ENCODE peak calls at places on chromosomes 4 and X, in seven cellular contexts. N, R, P, I, D, H and K are unnamed samples.

GRCh38 chr4:25441519-25442117 is 64.6 kb downstream of the ANAPC4 start:
- DNase-seq in D (peak), I (peak), R (no peak), N (peak), H (no peak), P (peak), K (no peak)

GRCh38 chr4:93187441-93187840 is 641.1 kb upstream of the ATOH1 start:
- DNase-seq in D (no peak), R (no peak), H (no peak), N (no peak), I (no peak), P (no peak), K (no peak)

GRCh38 chr4:127870688-127871087 is 10.0 kb upstream of the PLK4 start:
- DNase-seq in H (no peak), D (peak), R (peak), N (no peak), I (no peak), P (peak), K (peak)

GRCh38 chr4:95141376-95141775 is 383.6 kb downstream of the BMPR1B start:
- DNase-seq in D (no peak), R (no peak), N (no peak), P (no peak), H (no peak), I (no peak), K (peak)

GRCh38 chr4:3671571-3672464 is 94.4 kb upstream of the ADRA2C start:
- DNase-seq in H (no peak), D (no peak), R (no peak), N (no peak), P (no peak), I (no peak), K (no peak)

GRCh38 chr4:114396808-114397207 is 201.8 kb upstream of the UGT8 start:
- DNase-seq in R (no peak), I (no peak), D (no peak), N (no peak), P (no peak), H (no peak), K (no peak)

GRCh38 chr4:68951078-68951805 is at the start of gene UGT2A3:
- DNase-seq in N (peak), I (no peak), H (no peak), D (no peak), R (no peak), P (no peak), K (no peak)

GRCh38 chr4:90798948-90799347 is 671.8 kb downstream of the CCSER1 start:
- DNase-seq in I (no peak), D (no peak), H (no peak), N (no peak), P (no peak), R (no peak), K (no peak)

DNA sequence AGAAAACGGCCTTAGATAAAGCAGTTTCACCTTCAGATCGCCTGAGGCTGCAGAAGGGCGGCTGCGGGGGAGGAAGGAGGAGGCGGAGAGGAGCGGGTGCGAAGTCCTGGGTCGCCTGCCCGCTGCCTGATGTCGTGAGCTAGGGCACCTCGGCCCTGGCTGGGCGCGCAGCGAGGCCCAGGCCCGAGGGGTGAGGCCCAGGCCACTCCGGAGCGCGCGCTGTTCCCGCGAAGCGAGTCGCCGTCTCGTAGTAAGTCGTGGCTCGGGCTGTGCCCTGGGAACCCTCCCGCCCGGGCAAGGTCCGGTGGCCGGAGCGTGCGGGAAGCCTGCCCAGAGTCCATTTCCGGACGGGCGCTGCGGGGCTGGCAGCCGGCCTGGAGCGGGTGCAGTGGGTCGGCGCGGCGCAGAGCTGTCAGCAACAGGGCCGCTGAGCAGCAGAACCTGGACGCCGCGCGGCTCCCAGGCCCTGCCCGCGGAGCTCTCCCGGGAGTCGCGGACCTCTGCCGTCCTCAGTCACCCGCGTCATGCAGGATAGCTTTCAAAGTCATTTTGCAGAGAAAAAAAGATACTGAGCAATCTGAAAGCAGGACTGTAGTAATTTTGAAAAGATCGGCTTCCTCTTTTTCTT is 18.7 kb downstream of the TRIM2 start:
- DNase-seq in N (peak), R (no peak), P (no peak), D (peak), H (peak), I (peak), K (no peak)
- TF ChIP-seq CTCF in N (no peak), R (no peak), P (no peak), D (no peak), H (no peak), I (no peak), K (no peak)

DNA sequence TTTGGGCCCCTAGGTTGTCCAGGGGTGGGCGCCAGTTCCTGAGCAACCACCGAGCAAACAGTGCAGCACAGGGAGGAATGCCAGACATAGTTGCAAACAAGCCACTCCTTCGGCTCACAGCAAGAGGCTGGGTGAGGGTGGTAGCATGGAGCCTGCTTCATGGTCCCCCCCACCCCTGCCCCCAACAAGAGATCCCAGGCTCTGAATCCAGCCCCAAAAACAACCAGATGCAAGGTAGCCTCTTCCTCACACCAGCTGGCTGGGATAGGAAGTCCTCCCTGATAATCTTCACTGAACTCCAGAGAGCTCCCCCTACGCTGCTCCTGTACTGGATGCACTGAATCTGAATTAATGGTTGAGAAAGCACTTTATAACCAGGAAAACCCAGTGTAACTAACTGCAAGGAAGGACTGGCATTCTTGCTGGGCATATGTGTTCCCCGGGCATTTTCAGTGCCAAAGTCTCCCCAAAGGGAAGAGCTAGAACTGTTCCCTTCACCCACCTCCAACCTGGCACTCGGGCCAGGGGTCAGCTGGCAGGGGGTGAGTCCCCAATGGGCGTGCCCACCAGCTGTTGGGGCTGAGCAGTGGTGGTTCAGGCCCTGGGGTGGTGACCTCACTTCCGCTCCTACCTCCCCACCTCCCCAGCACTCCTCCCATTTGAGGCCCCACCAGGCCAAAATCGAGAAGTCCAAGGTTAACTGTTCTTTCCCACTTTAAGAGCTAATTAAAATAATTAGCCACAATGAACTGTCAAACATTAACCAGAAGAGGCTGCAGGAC is 1.5 kb downstream of the ELF4 start:
- DNase-seq in H (no peak), I (no peak), D (peak), P (no peak), R (no peak), N (peak), K (no peak)
- H3K4me3 ChIP-seq in H (peak), I (no peak), D (peak), P (peak), R (peak), N (peak), K (peak)

GRCh38 chr4:119014658-119015057 is 121.0 kb upstream of the MYOZ2 start:
- DNase-seq in N (no peak), I (no peak), H (no peak), P (no peak), R (no peak), D (no peak), K (no peak)

GRCh38 chr4:119020158-119020557 is 115.5 kb upstream of the MYOZ2 start:
- DNase-seq in D (peak), P (peak), H (no peak), N (no peak), R (no peak), I (no peak), K (no peak)

GRCh38 chr4:119011607-119011988 is 122.9 kb downstream of the SYNPO2 start:
- DNase-seq in P (no peak), R (no peak), I (no peak), N (no peak), H (no peak), D (no peak), K (no peak)

GRCh38 chr4:119017634-119018033 is 118.0 kb upstream of the MYOZ2 start:
- DNase-seq in D (no peak), H (no peak), R (no peak), P (no peak), N (no peak), I (no peak), K (no peak)

GRCh38 chr4:119016636-119017035 is 119.0 kb upstream of the MYOZ2 start:
- DNase-seq in H (no peak), N (no peak), D (peak), I (no peak), P (peak), R (peak), K (no peak)
- TF ChIP-seq CTCF in H (no peak), N (no peak), D (no peak), I (no peak), P (no peak), R (no peak), K (no peak)

GRCh38 chr4:16229604-16230003 is 3.3 kb upstream of the TAPT1 start:
- DNase-seq in N (no peak), P (no peak), D (no peak), H (no peak), R (no peak), I (no peak), K (no peak)

GRCh38 chr4:16233569-16234177 is 7.4 kb upstream of the TAPT1 start:
- DNase-seq in R (no peak), H (no peak), I (no peak), P (no peak), N (no peak), D (no peak), K (no peak)

GRCh38 chr4:16230308-16230707 is 4.0 kb upstream of the TAPT1 start:
- DNase-seq in I (no peak), D (no peak), N (no peak), H (no peak), P (no peak), R (no peak), K (no peak)

GRCh38 chr4:16227462-16227868 is 1.2 kb upstream of the TAPT1 start:
- DNase-seq in I (peak), H (no peak), R (no peak), P (no peak), N (peak), D (peak), K (no peak)

GRCh38 chr4:16231570-16232252 is 5.4 kb upstream of the TAPT1 start:
- DNase-seq in N (no peak), H (no peak), I (no peak), P (no peak), D (peak), R (no peak), K (no peak)
- H3K4me3 ChIP-seq in N (no peak), H (no peak), I (no peak), P (no peak), D (peak), R (no peak), K (no peak)

GRCh38 chrX:131783555-131784338 is 239.4 kb upstream of the STK26 start:
- DNase-seq in I (no peak), P (no peak), N (peak), H (no peak), R (no peak), D (peak), K (no peak)

GRCh38 chrX:131779313-131779712 is 235.4 kb downstream of the OR13H1 start:
- DNase-seq in D (no peak), I (no peak), H (no peak), P (no peak), N (no peak), R (no peak), K (no peak)

GRCh38 chrX:131778269-131779218 is 234.7 kb downstream of the OR13H1 start:
- DNase-seq in D (peak), H (peak), I (no peak), P (no peak), N (peak), R (no peak), K (no peak)
- TF ChIP-seq CTCF in D (peak), H (peak), I (no peak), P (no peak), N (no peak), R (no peak), K (no peak)

GRCh38 chr4:87299898-87300297 is 22.8 kb downstream of the HSD17B13 start:
- DNase-seq in I (no peak), P (no peak), D (no peak), H (no peak), N (no peak), R (no peak), K (no peak)

GRCh38 chr4:87306056-87306455 is 16.6 kb downstream of the HSD17B13 start:
- DNase-seq in D (no peak), R (no peak), P (no peak), H (no peak), N (peak), I (no peak), K (no peak)

GRCh38 chr4:87309625-87310024 is 13.1 kb downstream of the HSD17B13 start:
- DNase-seq in H (no peak), R (no peak), D (peak), I (no peak), P (no peak), N (no peak), K (no peak)

GRCh38 chr4:87304659-87305277 is 17.9 kb downstream of the HSD17B13 start:
- DNase-seq in R (no peak), N (no peak), D (peak), I (no peak), P (no peak), H (no peak), K (no peak)
- H3K4me3 ChIP-seq in R (no peak), N (no peak), D (no peak), I (no peak), P (no peak), H (no peak), K (no peak)

DNA sequence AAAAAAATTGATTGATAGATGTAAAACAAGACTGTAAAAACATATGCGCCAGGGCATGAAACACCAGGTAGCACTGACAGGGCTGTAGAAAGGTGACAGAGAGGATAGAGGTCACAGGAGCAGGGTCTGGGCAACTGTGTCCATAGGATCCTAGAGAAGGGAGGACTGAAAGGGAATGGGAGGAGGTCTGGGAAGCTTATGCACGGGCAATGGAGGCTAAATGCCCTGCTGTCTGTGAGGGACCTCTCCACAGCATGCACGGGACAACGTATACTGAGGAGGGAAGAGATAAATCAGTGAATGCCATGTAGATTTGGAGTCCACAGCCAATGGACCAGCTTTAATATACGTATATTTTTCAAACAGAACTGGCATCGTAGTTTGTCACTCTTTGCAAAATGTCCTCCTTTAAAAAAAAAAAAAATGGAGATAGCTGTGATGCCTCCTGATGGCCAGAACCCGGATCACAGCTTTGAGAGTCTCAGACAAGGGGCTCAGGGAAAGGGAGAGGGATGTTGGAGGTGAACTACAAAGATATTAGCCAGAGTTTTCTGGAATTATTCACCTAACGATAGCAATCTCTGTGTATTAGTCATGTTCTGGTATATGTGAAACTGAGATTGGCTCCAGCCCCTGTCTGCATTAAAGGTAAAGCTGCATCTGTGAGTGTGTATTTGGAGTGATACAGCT is 16.0 kb downstream of the RAB40A start:
- DNase-seq in P (peak), R (no peak), D (peak), N (peak), I (no peak), H (no peak), K (peak)
- TF ChIP-seq CTCF in P (no peak), R (peak), D (no peak), N (no peak), I (no peak), H (no peak), K (no peak)

DNA sequence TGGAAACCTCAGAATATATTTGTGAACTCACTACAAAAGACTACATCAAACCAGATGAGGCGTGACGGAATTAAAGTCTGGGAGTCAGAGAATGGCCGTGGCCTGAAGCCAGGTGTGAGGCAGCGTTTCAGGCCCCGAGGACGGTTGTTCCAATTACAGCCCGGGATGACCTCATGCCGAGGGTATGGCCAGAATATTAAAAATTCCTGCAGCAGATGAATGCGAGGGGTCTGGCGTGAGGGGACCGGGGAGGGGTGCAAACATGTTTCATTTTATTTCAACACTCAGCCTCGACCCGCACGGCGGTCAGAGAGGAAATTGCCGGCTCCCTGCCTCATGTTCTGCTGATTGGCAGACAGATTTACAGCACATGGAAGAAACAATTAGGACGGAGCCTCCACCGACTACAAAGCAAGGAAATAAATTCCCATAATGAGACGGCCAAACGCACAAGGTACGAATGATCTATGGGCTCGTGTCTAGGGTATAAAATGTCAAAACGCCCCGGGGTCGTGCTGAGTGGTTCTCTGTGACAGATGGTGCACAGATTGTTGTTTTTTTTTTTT is 289.7 kb downstream of the SHOX start:
- DNase-seq in N (no peak), H (no peak), I (no peak), P (peak), R (peak), D (no peak), K (peak)
- H3K4me3 ChIP-seq in N (no peak), H (no peak), I (no peak), P (no peak), R (peak), D (no peak), K (peak)